ENCODE peak calls at places on chromosome 14, in ten cellular contexts. U is endothelial cell, B is neural crest cell, J is cardiac fibroblast, R is BE2C, E is progenitor cell of endocrine pancreas, I is SK-N-SH, S is MM.1S, X is lower lobe of right lung, O is HFF-Myc. H is an unnamed sample.

GRCh38 chr14:75399819-75400678 is 27.8 kb upstream of the JDP2 start:
- DNase-seq in U (no peak), O (no peak), J (peak), B (no peak), S (no peak), R (peak), I (peak), X (peak), E (no peak), H (peak)

GRCh38 chr14:63295991-63296630 is 22.6 kb downstream of the GPHB5 start:
- DNase-seq in R (no peak), I (no peak), X (no peak), U (no peak), E (no peak), J (no peak), S (no peak), O (no peak), B (no peak), H (no peak)

GRCh38 chr14:100155881-100156645 is 3.4 kb downstream of the DEGS2 start:
- DNase-seq in J (no peak), S (no peak), B (no peak), R (no peak), I (peak), X (no peak), O (no peak), E (no peak), U (no peak), H (no peak)

GRCh38 chr14:21902561-21903199 is 229.1 kb upstream of the OR4E1 start:
- DNase-seq in E (no peak), B (peak), J (no peak), X (no peak), O (no peak), I (no peak), U (no peak), R (no peak), S (no peak), H (no peak)

GRCh38 chr14:81427348-81428058 is 27.4 kb upstream of the STON2 start:
- DNase-seq in B (no peak), R (peak), S (no peak), O (no peak), U (no peak), E (no peak), J (no peak), X (peak), I (peak), H (peak)

GRCh38 chr14:94173471-94173884 is 644 bp upstream of the PPP4R4 start:
- DNase-seq in U (no peak), X (peak), E (no peak), R (no peak), J (no peak), O (no peak), I (no peak), S (no peak), B (no peak), H (no peak)

GRCh38 chr14:80315681-80316080 is 104.4 kb upstream of the DIO2 start:
- DNase-seq in S (no peak), O (no peak), R (no peak), J (no peak), B (no peak), E (no peak), U (no peak), X (no peak), I (no peak), H (no peak)

GRCh38 chr14:94464290-94464689 is 11.7 kb upstream of the SERPINA11 start:
- DNase-seq in E (no peak), R (no peak), O (no peak), S (no peak), X (no peak), I (no peak), U (no peak), J (no peak), B (no peak), H (no peak)

GRCh38 chr14:94601961-94602391 is 10.2 kb upstream of the SERPINA3 start:
- DNase-seq in B (no peak), X (no peak), R (no peak), O (peak), E (no peak), S (no peak), J (peak), U (no peak), I (no peak), H (peak)

GRCh38 chr14:101068293-101068957 is 164.9 kb upstream of the RTL1 start:
- DNase-seq in S (no peak), I (no peak), O (no peak), U (no peak), X (peak), E (no peak), J (no peak), B (no peak), R (no peak), H (peak)

GRCh38 chr14:23294734-23295561 is 7.7 kb downstream of the PPP1R3E start:
- DNase-seq in S (peak), E (no peak), J (peak), U (peak), X (peak), O (no peak), I (peak), B (peak), R (peak), H (no peak)

GRCh38 chr14:99889268-99889667 is 96.1 kb downstream of the EML1 start:
- DNase-seq in X (no peak), J (no peak), U (no peak), S (no peak), R (no peak), E (no peak), O (no peak), I (no peak), B (no peak), H (no peak)

GRCh38 chr14:59037620-59038019 is 150.8 kb upstream of the DAAM1 start:
- DNase-seq in X (no peak), S (no peak), B (no peak), U (no peak), J (no peak), R (no peak), I (no peak), E (no peak), O (no peak), H (no peak)

GRCh38 chr14:63896278-63896720 is 43.5 kb downstream of the SYNE2 start:
- DNase-seq in E (no peak), O (no peak), J (peak), X (no peak), S (no peak), R (peak), B (no peak), U (no peak), I (peak), H (peak)

GRCh38 chr14:56196274-56196673 is 78.1 kb downstream of the PELI2 start:
- DNase-seq in E (no peak), B (no peak), S (peak), I (no peak), O (no peak), U (no peak), J (peak), X (no peak), R (no peak), H (no peak)

GRCh38 chr14:100834441-100835277 is 8.7 kb downstream of the MEG3 start:
- DNase-seq in S (no peak), O (no peak), B (no peak), U (no peak), J (no peak), I (no peak), E (no peak), R (no peak), X (no peak), H (no peak)

GRCh38 chr14:20415723-20416622 is 2.7 kb upstream of the TEP1 start:
- DNase-seq in I (peak), U (peak), J (peak), B (peak), E (no peak), R (peak), O (peak), S (peak), X (no peak), H (no peak)

GRCh38 chr14:79967001-79967400 is 244.3 kb downstream of the DIO2 start:
- DNase-seq in E (no peak), X (no peak), S (no peak), R (no peak), I (no peak), O (peak), B (no peak), J (no peak), U (no peak), H (no peak)

GRCh38 chr14:98580131-98580678 is 691.8 kb downstream of the BCL11B start:
- DNase-seq in B (peak), O (no peak), X (no peak), S (peak), J (no peak), U (peak), I (no peak), R (no peak), E (peak), H (no peak)

GRCh38 chr14:56754966-56755365 is 55.3 kb downstream of the OTX2 start:
- DNase-seq in O (no peak), X (no peak), R (no peak), B (no peak), I (no peak), U (no peak), E (no peak), S (no peak), J (no peak), H (no peak)

GRCh38 chr14:95527392-95528002 is 7.4 kb upstream of the GLRX5 start:
- DNase-seq in O (no peak), J (peak), U (peak), X (no peak), R (peak), I (peak), S (peak), E (no peak), B (no peak), H (no peak)

GRCh38 chr14:72763892-72764291 is 130.0 kb downstream of the DPF3 start:
- DNase-seq in X (no peak), J (no peak), E (no peak), B (no peak), S (no peak), U (no peak), O (no peak), R (no peak), I (no peak), H (no peak)

GRCh38 chr14:55301722-55302121 is 30.5 kb downstream of the FBXO34 start:
- DNase-seq in B (no peak), I (peak), J (peak), U (no peak), X (no peak), R (peak), E (no peak), O (no peak), S (no peak), H (no peak)

GRCh38 chr14:36524220-36524837 is 4.3 kb upstream of the NKX2-1 start:
- DNase-seq in S (no peak), B (no peak), J (no peak), X (no peak), R (no peak), U (no peak), O (no peak), I (no peak), E (no peak), H (no peak)

GRCh38 chr14:59238242-59238641 is 49.8 kb downstream of the DAAM1 start:
- DNase-seq in J (no peak), I (peak), E (no peak), S (no peak), X (no peak), O (no peak), R (no peak), B (no peak), U (no peak), H (no peak)

GRCh38 chr14:83744901-83745300 is 1785.0 kb upstream of the FLRT2 start:
- DNase-seq in B (no peak), U (no peak), X (no peak), S (no peak), E (no peak), J (no peak), R (no peak), I (no peak), O (no peak), H (no peak)

GRCh38 chr14:22887990-22888378 is 5.0 kb downstream of the REM2 start:
- DNase-seq in B (no peak), O (no peak), S (peak), E (no peak), R (no peak), U (no peak), J (no peak), X (no peak), I (no peak), H (no peak)

GRCh38 chr14:104724981-104725771 is 1.1 kb downstream of the ADSS1 start:
- DNase-seq in E (no peak), R (no peak), O (no peak), S (no peak), J (peak), U (peak), X (no peak), B (peak), I (peak), H (no peak)
- TF ChIP-seq CTCF in E (no peak), R (no peak), O (peak), S (no peak), J (peak), U (no peak), X (no peak), B (peak), I (peak), H (no peak)

DNA sequence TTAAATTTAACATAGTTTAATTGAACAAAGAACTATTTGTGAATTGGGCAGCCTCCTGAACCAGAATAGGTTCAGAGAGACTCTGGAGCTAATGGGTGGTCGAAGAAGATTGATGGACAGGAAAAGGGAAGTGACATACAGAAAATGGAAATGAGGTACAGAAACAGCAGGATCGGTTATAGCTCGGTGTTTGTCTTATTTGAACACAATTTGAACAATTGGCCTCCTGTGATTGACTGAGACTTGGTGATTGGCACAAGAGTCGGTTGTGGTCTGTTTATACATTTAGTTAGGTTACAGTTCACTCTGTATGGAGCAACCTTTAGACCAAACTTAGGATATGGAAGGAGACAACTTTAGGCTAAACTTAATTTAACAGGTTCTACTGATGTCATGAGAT is 18.4 kb upstream of the CFL2 start:
- DNase-seq in R (no peak), J (no peak), E (no peak), O (no peak), U (no peak), I (no peak), B (no peak), X (no peak), S (no peak), H (no peak)
- TF ChIP-seq CTCF in R (no peak), J (no peak), E (no peak), O (no peak), U (no peak), I (no peak), B (no peak), X (no peak), S (no peak), H (no peak)

DNA sequence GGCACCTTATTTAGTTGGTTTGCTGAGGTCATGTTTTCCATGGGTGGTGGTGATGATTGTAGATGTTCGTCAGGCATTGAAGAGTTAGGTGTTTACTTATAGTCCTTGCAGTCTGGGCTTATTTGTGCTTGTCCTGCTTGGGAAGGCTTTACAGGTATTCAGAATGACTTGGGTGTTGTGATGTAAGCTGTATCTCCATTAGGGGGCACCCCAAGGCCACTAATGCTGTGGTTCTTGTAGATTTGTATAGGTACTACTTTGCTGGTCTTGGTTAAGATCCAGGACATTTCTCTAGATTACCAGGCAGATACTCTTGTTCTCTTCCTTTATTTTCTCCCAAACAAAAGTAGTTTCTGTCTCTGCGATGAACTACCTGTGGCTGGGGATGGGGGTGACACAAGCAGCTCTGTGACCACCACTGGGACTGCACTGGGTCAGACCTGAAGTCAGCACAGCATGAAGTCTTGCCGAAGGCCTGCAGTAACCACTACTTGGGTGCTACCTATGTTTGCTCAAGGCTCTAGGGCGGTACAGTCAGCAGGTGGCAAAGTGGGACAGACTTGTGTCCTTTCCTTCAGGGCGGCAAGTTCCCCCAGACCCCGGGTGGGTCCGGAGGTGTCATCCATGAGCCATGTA is 35.8 kb upstream of the FBXO33 start:
- DNase-seq in E (no peak), X (no peak), S (peak), I (no peak), R (peak), B (no peak), O (no peak), U (peak), J (peak), H (no peak)
- TF ChIP-seq CTCF in E (peak), X (peak), S (peak), I (peak), R (peak), B (peak), O (peak), U (no peak), J (peak), H (no peak)

GRCh38 chr14:102500724-102501123 is 8.9 kb downstream of the ANKRD9 start:
- DNase-seq in E (no peak), X (no peak), U (no peak), O (no peak), J (no peak), S (no peak), I (no peak), R (no peak), B (no peak), H (no peak)

GRCh38 chr14:102500190-102500661 is 9.3 kb downstream of the ANKRD9 start:
- DNase-seq in E (no peak), S (no peak), X (peak), O (peak), R (no peak), U (no peak), I (no peak), J (peak), B (no peak), H (no peak)

GRCh38 chr14:102503576-102504224 is 5.9 kb downstream of the ANKRD9 start:
- DNase-seq in J (no peak), R (no peak), X (no peak), U (no peak), E (no peak), S (no peak), I (no peak), O (no peak), B (no peak), H (no peak)

GRCh38 chr14:102502571-102502970 is 7.0 kb downstream of the ANKRD9 start:
- DNase-seq in U (no peak), O (no peak), X (no peak), I (no peak), B (no peak), J (no peak), R (no peak), S (no peak), E (no peak), H (no peak)

GRCh38 chr14:102501751-102502315 is 7.7 kb downstream of the ANKRD9 start:
- DNase-seq in B (no peak), R (no peak), J (no peak), O (no peak), X (no peak), E (no peak), U (no peak), S (no peak), I (no peak), H (no peak)
- TF ChIP-seq CTCF in B (peak), R (peak), J (no peak), O (peak), X (no peak), E (no peak), U (no peak), S (no peak), I (peak), H (no peak)

GRCh38 chr14:30874120-30874998 is at the start of gene COCH:
- DNase-seq in J (no peak), E (peak), O (no peak), S (peak), R (peak), U (peak), I (peak), X (peak), B (peak), H (no peak)
- TF ChIP-seq CTCF in J (no peak), E (peak), O (no peak), S (no peak), R (peak), U (peak), I (peak), X (peak), B (peak), H (no peak)

GRCh38 chr14:102139248-102140026 is at the start of gene WDR20:
- DNase-seq in B (peak), X (peak), U (peak), S (peak), O (peak), J (peak), R (peak), I (peak), E (peak), H (peak)
- TF ChIP-seq CTCF in B (no peak), X (no peak), U (no peak), S (no peak), O (no peak), J (no peak), R (no peak), I (no peak), E (no peak), H (no peak)

GRCh38 chr14:91892918-91893527 is 25.7 kb upstream of the TC2N start:
- DNase-seq in S (no peak), I (peak), J (no peak), R (peak), X (no peak), O (no peak), U (peak), E (no peak), B (peak), H (no peak)
- TF ChIP-seq CTCF in S (peak), I (peak), J (peak), R (peak), X (peak), O (peak), U (peak), E (peak), B (peak), H (no peak)